ENCODE peak calls at places on chromosomes 11 and 22, in six cellular contexts. N is mesenchymal stem cell, C is IMR-90, J is neuronal stem cell, O is H9, K is H1. I is an unnamed sample. For H3K4me1, the result is how much of the 10 kb centered on the place peaks cover.

GRCh38 chr11:72144807-72145565 is 9.5 kb downstream of the FOLR3 start:
- DNase-seq in N (peak), K (no peak), J (no peak), O (no peak), C (peak), I (peak)

GRCh38 chr11:72375241-72375640 is 59.1 kb downstream of the CLPB start:
- DNase-seq in J (no peak), O (no peak), N (no peak), K (no peak), C (no peak), I (no peak)

GRCh38 chr22:50218996-50219727 is 18.4 kb downstream of the SELENOO start:
- DNase-seq in K (peak), O (peak), J (no peak), N (peak), C (peak), I (no peak)

GRCh38 chr22:32622004-32622761 is 147.6 kb downstream of the FBXO7 start:
- DNase-seq in O (peak), J (peak), C (peak), K (peak), N (peak), I (peak)

GRCh38 chr22:49667236-49667635 is 160.4 kb downstream of the BRD1 start:
- DNase-seq in C (no peak), K (no peak), J (no peak), O (peak), N (no peak), I (no peak)

GRCh38 chr11:24043842-24044241 is 453.0 kb upstream of the LUZP2 start:
- DNase-seq in C (no peak), K (peak), N (no peak), J (no peak), O (peak), I (no peak)

GRCh38 chr22:23183107-23183698 is 2.9 kb downstream of the BCR start:
- DNase-seq in K (peak), J (peak), O (peak), N (peak), C (peak), I (peak)

GRCh38 chr22:27318516-27318915 is 483.0 kb downstream of the MN1 start:
- DNase-seq in O (peak), C (peak), K (no peak), J (no peak), N (peak), I (peak)

GRCh38 chr11:69867076-69868002 is 48.1 kb upstream of the FGF3 start:
- DNase-seq in J (no peak), N (no peak), O (peak), K (no peak), C (peak), I (no peak)

GRCh38 chr11:14819596-14819995 is 72.4 kb downstream of the CYP2R1 start:
- DNase-seq in O (no peak), K (no peak), C (no peak), N (no peak), J (no peak), I (no peak)

GRCh38 chr11:45812581-45813548 is 7.9 kb downstream of the SLC35C1 start:
- DNase-seq in K (no peak), O (no peak), J (no peak), N (no peak), C (no peak), I (no peak)

GRCh38 chr22:50599816-50600454 is 658 bp upstream of the MAPK8IP2 start:
- DNase-seq in J (peak), N (peak), K (no peak), C (no peak), O (peak), I (peak)

GRCh38 chr11:44575288-44575672 is 9.8 kb downstream of the CD82 start:
- DNase-seq in O (no peak), J (no peak), K (no peak), C (peak), N (peak), I (no peak)

GRCh38 chr22:24583221-24583971 is 9.5 kb downstream of the LRRC75B start:
- DNase-seq in O (no peak), J (no peak), C (peak), K (no peak), N (no peak), I (no peak)

GRCh38 chr11:62399172-62399867 is 19.5 kb upstream of the SCGB1A1 start:
- DNase-seq in J (no peak), K (no peak), N (no peak), C (no peak), O (no peak), I (no peak)

GRCh38 chr11:120336641-120337132 is 474 bp downstream of the ARHGEF12 start:
- DNase-seq in O (no peak), K (no peak), J (no peak), N (peak), C (peak), I (peak)

GRCh38 chr22:44587004-44587793 is 89.2 kb upstream of the RTL6 start:
- DNase-seq in O (no peak), J (no peak), K (no peak), C (peak), N (no peak), I (peak)

GRCh38 chr11:553949-554398 is 6.6 kb downstream of the LMNTD2 start:
- DNase-seq in J (no peak), C (no peak), K (no peak), O (no peak), N (no peak), I (no peak)

GRCh38 chr11:94681852-94682251 is 86.3 kb upstream of the AMOTL1 start:
- DNase-seq in N (no peak), K (no peak), J (no peak), C (no peak), O (no peak), I (no peak)

GRCh38 chr22:35008213-35008612 is 57.7 kb upstream of the ISX start:
- DNase-seq in J (no peak), O (no peak), N (no peak), C (no peak), K (no peak), I (no peak)

DNA sequence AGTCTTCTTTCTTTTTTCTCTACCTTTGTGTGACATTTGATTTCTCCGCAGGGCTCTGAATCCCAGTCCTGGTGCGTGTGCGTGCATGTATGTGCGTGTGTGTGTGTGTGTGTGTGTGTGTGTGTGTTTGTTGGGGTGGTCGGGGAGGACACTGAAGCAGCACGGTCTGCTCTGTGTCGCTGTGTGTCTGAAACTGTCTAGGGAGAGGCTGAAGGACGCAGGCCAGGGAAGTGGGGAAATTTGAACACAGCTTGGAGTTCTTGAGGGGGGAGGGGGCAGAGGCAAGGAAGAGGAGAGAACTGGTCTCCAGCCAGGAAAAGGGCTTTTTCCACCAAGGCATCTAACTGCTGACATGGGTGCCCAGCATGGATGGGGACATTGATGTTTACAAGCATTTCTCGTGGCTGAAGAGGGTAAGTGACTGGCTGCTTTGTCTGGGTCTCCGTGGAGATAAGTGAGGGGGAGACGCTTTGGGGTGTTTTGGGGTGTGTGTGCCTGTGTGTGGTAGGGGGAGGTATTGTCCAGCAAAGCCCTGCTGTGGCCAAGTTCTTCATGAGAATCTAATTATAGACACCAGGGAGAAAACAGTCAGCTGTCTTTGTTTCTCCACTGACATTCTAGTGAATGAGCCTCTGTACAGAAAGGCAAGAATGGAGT is 63.6 kb downstream of the PPFIBP2 start:
- DNase-seq in J (no peak), K (no peak), N (peak), C (no peak), O (no peak), I (peak)
- H2BK5ac ChIP-seq in J (no peak), K (peak), N (no peak), C (peak), O (no peak), I (peak)

GRCh38 chr11:65295571-65296338 is 18.9 kb upstream of the CDC42EP2 start:
- DNase-seq in C (no peak), O (no peak), K (no peak), J (no peak), N (no peak), I (no peak)

GRCh38 chr11:65298131-65298535 is 16.5 kb upstream of the CDC42EP2 start:
- DNase-seq in K (no peak), O (no peak), C (peak), N (peak), J (no peak), I (no peak)

GRCh38 chr11:65298655-65299179 is 15.9 kb upstream of the CDC42EP2 start:
- DNase-seq in J (no peak), K (no peak), O (no peak), N (peak), C (peak), I (no peak)

GRCh38 chr11:65295001-65295400 is 19.7 kb upstream of the CDC42EP2 start:
- DNase-seq in O (no peak), K (no peak), J (no peak), N (no peak), C (no peak), I (no peak)

DNA sequence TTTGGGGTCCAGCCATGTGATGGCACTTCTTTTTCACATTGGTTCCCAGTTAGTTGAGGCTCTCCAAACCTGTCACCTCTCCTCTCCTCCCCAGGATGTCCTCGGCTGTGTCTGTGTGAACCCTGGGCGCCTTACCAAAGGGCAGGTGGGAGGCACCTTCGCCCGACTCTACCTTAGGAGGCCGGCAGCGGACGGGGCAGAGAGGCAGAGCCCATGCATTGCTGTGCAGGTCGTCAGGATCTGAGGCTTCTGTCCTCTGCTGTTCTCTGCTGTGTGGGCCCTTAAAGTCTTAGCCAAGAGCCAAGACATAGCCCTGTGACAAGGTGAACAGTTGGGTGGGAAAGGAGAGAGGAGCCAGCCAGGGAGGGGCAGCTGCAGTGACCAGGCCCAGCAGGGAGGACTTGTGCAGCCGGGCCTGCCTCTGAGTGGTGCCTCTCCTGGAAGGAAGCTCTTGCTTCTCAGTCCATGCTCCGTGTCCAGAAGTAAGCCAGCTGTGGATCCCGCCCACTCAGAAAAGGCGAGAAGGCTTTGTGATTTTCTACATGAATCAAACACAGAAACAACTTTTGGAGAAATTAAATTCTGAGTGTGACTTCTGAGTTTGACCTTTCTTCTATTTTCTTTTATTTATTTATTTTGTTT is 17.5 kb upstream of the CDC42EP2 start:
- DNase-seq in O (no peak), K (no peak), C (no peak), J (no peak), N (no peak), I (no peak)
- H3K4me1 ChIP-seq in O (under half), K (under half), C (half or more), J (under half), N (under half), I (under half)

DNA sequence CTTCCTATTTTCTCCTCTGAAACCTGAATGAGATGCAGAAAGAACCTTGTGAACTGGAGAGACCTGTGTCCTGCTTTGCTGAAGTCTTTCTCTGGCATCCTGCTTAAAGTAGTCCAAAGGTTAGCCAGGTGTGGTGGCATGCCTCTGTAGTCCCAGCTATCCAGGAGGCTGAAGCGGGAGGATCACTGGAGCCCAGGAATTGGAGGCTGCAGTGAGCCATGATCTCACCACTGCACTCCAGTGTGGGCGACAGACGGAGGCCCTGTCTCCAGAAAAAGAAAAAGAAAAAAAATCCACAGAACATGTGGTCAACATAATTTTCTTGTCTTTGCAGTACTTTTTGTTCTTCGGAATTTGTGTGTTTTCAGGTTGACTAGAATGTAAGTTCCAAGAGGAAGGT is 2.3 kb upstream of the KREMEN1 start:
- DNase-seq in J (no peak), N (no peak), O (no peak), C (no peak), K (no peak), I (peak)
- H2AFZ ChIP-seq in J (no peak), N (no peak), O (no peak), C (no peak), K (no peak), I (no peak)

GRCh38 chr22:41288245-41288946 is 2.4 kb upstream of the RANGAP1 start:
- DNase-seq in O (peak), J (no peak), N (peak), K (no peak), C (peak), I (no peak)
- H2BK5ac ChIP-seq in O (peak), J (no peak), N (peak), K (peak), C (peak), I (peak)

GRCh38 chr11:68311155-68312116 is 955 bp upstream of the LRP5 start:
- DNase-seq in J (no peak), C (no peak), N (peak), O (peak), K (no peak), I (no peak)

GRCh38 chr11:68314203-68314885 is 2.0 kb downstream of the LRP5 start:
- DNase-seq in N (peak), K (no peak), C (no peak), J (no peak), O (peak), I (no peak)

GRCh38 chr11:68312117-68312779 is at the start of gene LRP5:
- DNase-seq in C (peak), N (peak), O (no peak), K (no peak), J (no peak), I (no peak)

GRCh38 chr11:68313574-68314202 is 1.3 kb downstream of the LRP5 start:
- DNase-seq in C (peak), J (no peak), O (peak), K (no peak), N (peak), I (no peak)

GRCh38 chr11:68312780-68313573 is 586 bp downstream of the LRP5 start:
- DNase-seq in K (no peak), N (peak), J (no peak), O (no peak), C (no peak), I (no peak)
- H3K4me1 ChIP-seq in K (under half), N (under half), J (under half), O (under half), C (under half), I (under half)

DNA sequence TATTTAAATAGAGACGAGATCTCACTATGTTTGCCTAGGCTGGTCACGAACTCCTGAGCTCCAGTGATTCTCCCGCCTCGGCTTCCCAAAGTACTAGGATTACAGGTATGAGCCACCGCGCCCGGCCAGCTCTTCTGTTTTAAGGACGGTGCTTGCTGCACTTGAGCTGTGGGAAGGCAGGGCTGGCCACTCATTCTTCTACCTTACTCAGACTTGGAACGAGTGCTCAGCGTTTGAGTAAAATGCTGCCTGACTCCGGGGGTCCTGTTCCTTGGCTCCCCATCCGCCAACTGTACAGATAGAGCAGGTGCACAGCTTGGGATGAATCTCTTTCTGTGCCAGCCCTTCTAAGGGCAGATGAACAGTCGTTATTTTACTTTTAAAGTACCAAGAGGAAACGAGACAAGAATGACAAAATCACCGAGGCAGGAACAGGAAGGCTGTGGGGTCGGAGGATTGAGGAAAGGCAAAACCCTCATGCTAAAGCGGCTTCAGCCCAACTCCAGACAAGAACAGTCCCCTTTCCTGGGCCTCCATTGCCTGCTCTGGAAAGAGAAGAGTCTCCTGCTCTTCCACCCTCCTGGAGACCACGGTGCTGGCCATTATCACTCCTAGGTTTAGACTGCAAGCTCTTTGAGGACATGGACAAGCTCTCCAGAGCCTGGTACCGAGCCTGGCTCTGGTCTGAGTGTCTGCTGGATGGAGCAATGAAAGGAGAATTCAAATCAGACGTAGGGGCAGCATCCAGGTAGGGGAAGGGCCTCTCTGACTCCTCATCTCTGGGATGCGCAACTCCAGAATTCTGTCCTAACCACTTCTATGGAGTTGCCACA is 1.0 kb upstream of the SUN2 start:
- DNase-seq in C (no peak), O (no peak), K (no peak), N (no peak), J (no peak), I (peak)
- H2AFZ ChIP-seq in C (peak), O (no peak), K (no peak), N (no peak), J (peak), I (no peak)

I was measured in trophoblast cell.